ENCODE peak calls at places on chromosomes 1 and 21, in ten cellular contexts. L, X, F, E, P, Q, W, U, D and Z are unnamed samples. For H3K27me3 and H3K36me3, the result is how much of the 10 kb centered on the place peaks cover.

GRCh38 chr1:28148880-28149195 is 27.7 kb downstream of the PTAFR start:
- DNase-seq in L (no peak), X (no peak), F (no peak), E (no peak), P (no peak), Q (no peak), W (no peak), U (no peak), D (no peak), Z (peak)

GRCh38 chr1:60583696-60584095 is 498.7 kb upstream of the NFIA start:
- DNase-seq in L (no peak), X (no peak), F (no peak), E (no peak), P (no peak), Q (no peak), W (no peak), U (no peak), D (no peak), Z (no peak)

GRCh38 chr1:203284411-203285208 is 20.7 kb upstream of the BTG2 start:
- DNase-seq in L (peak), X (peak), F (no peak), E (no peak), P (no peak), Q (no peak), W (no peak), U (no peak), D (no peak), Z (no peak)

GRCh38 chr1:229410370-229410691 is 23.6 kb downstream of the ACTA1 start:
- DNase-seq in L (no peak), X (no peak), F (no peak), E (no peak), P (no peak), Q (no peak), W (no peak), U (no peak), D (no peak), Z (no peak)

GRCh38 chr1:93471284-93471683 is 23.4 kb downstream of the FNBP1L start:
- DNase-seq in L (no peak), X (no peak), F (no peak), E (no peak), P (no peak), Q (no peak), W (peak), U (no peak), D (no peak), Z (no peak)

GRCh38 chr1:87017994-87018672 is 103.7 kb downstream of the HS2ST1 start:
- DNase-seq in L (no peak), X (no peak), F (no peak), E (no peak), P (peak), Q (no peak), W (no peak), U (no peak), D (no peak), Z (no peak)

GRCh38 chr1:205301842-205302588 is 19.5 kb downstream of the NUAK2 start:
- DNase-seq in L (no peak), X (no peak), F (no peak), E (no peak), P (peak), Q (no peak), W (no peak), U (no peak), D (no peak), Z (no peak)

GRCh38 chr1:114353233-114353632 is 157.8 kb downstream of the TRIM33 start:
- DNase-seq in L (peak), X (peak), F (peak), E (peak), P (peak), Q (peak), W (peak), U (no peak), D (peak), Z (peak)

GRCh38 chr1:151399890-151400235 is 490 bp downstream of the PSMB4 start:
- DNase-seq in L (peak), X (no peak), F (no peak), E (peak), P (peak), Q (peak), W (peak), U (no peak), D (peak), Z (no peak)

GRCh38 chr1:168504064-168504837 is 39.5 kb downstream of the XCL2 start:
- DNase-seq in L (no peak), X (peak), F (peak), E (peak), P (peak), Q (no peak), W (no peak), U (no peak), D (no peak), Z (no peak)

GRCh38 chr1:8154621-8155052 is 128.5 kb upstream of the ERRFI1 start:
- DNase-seq in L (no peak), X (peak), F (no peak), E (peak), P (peak), Q (no peak), W (no peak), U (peak), D (peak), Z (no peak)

GRCh38 chr1:180773210-180773865 is 139.4 kb upstream of the KIAA1614 start:
- DNase-seq in L (no peak), X (no peak), F (no peak), E (peak), P (no peak), Q (no peak), W (no peak), U (no peak), D (no peak), Z (no peak)

GRCh38 chr1:189669846-189670245 is 807.8 kb downstream of the BRINP3 start:
- DNase-seq in L (no peak), X (no peak), F (no peak), E (peak), P (no peak), Q (peak), W (no peak), U (no peak), D (no peak), Z (no peak)

GRCh38 chr1:69929278-69930057 is 275.9 kb downstream of the LRRC40 start:
- DNase-seq in L (no peak), X (no peak), F (no peak), E (no peak), P (no peak), Q (no peak), W (no peak), U (no peak), D (no peak), Z (no peak)

GRCh38 chr1:89660086-89660946 is 27.4 kb downstream of the LRRC8C start:
- DNase-seq in L (no peak), X (no peak), F (no peak), E (no peak), P (no peak), Q (no peak), W (no peak), U (no peak), D (no peak), Z (no peak)

GRCh38 chr21:41369915-41370839 is 8.3 kb downstream of the MX2 start:
- DNase-seq in L (peak), X (no peak), F (no peak), E (no peak), P (no peak), Q (no peak), W (no peak), U (no peak), D (no peak), Z (no peak)

GRCh38 chr21:41371698-41372030 is 9.8 kb downstream of the MX2 start:
- DNase-seq in L (no peak), X (no peak), F (no peak), E (no peak), P (no peak), Q (no peak), W (no peak), U (no peak), D (no peak), Z (no peak)

GRCh38 chr21:41373253-41373652 is 11.4 kb downstream of the MX2 start:
- DNase-seq in L (peak), X (no peak), F (no peak), E (no peak), P (no peak), Q (no peak), W (peak), U (no peak), D (no peak), Z (no peak)

GRCh38 chr21:41369105-41369914 is 7.5 kb downstream of the MX2 start:
- DNase-seq in L (no peak), X (no peak), F (no peak), E (no peak), P (peak), Q (no peak), W (peak), U (peak), D (peak), Z (peak)

DNA sequence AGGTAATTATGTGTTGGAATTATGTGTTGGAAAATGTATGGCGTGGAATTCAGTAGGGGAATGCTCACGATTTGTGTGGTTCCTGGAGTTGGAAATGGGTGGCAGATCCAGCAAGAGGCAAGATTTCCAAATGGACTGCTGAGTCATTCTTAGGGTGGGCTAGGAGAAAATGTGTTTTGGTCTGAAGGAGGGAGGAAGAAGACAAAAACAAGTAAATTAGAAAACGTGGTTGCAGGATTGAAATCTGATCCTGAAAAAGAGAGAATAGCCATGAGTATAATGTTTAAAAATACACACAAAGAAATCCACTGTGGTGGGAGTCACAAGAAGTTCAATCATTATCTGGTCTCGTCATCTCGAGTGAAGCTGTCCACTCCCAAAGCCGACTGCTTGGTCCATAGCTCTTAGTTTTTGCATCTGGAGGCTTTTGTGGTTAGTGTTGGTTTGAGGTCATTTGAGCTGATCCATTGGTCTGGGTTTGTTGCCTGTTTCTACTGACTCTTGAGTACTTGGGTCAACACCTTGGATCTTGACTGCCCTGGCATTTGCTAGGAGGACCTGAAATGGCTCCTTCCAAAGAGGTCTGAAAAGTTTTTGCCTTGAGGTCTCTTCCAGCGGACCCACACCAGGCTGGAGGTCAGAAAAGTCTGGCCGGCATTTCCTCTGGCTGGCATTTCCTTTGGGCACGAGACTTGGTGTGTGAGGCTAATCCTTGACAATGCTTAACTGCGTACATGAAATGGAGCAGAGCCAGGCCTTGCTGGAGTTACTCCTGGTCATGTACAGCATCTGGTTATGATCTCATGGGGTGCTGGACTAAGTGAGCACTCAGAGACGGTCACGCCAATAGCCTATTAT is 9.2 kb downstream of the MX2 start:
- DNase-seq in L (peak), X (no peak), F (no peak), E (peak), P (no peak), Q (no peak), W (peak), U (no peak), D (no peak), Z (no peak)
- H3K4me3 ChIP-seq in L (no peak), X (no peak), F (no peak), E (no peak), P (no peak), Q (no peak), W (no peak), U (no peak), D (no peak), Z (no peak)

GRCh38 chr1:25194054-25194453 is 38.2 kb downstream of the SYF2 start:
- DNase-seq in L (no peak), X (no peak), F (no peak), E (no peak), P (no peak), Q (no peak), W (no peak), U (no peak), D (no peak), Z (no peak)
- H3K27me3 ChIP-seq in L (under half), X (under half), F (under half), E (under half), P (under half), Q (under half), W (under half), U (under half), D (under half), Z (under half)

GRCh38 chr21:46273341-46273740 is 12.1 kb downstream of the MCM3AP start:
- DNase-seq in L (no peak), X (no peak), F (no peak), E (no peak), P (no peak), Q (no peak), W (no peak), U (no peak), D (no peak), Z (no peak)
- H3K36me3 ChIP-seq in L (under half), X (under half), F (under half), E (half or more), P (under half), Q (half or more), W (half or more), U (half or more), D (half or more), Z (half or more)

GRCh38 chr1:40382110-40382464 is 8.6 kb downstream of the SMAP2 start:
- DNase-seq in L (no peak), X (no peak), F (no peak), E (no peak), P (no peak), Q (no peak), W (no peak), U (no peak), D (no peak), Z (no peak)

GRCh38 chr1:40382601-40383000 is 9.1 kb downstream of the SMAP2 start:
- DNase-seq in L (no peak), X (peak), F (no peak), E (no peak), P (no peak), Q (no peak), W (no peak), U (no peak), D (no peak), Z (no peak)

GRCh38 chr1:40380817-40381216 is 7.3 kb downstream of the SMAP2 start:
- DNase-seq in L (no peak), X (no peak), F (no peak), E (no peak), P (no peak), Q (no peak), W (no peak), U (no peak), D (no peak), Z (no peak)

GRCh38 chr1:40379785-40380452 is 6.4 kb downstream of the SMAP2 start:
- DNase-seq in L (no peak), X (no peak), F (no peak), E (peak), P (no peak), Q (no peak), W (no peak), U (no peak), D (no peak), Z (no peak)

DNA sequence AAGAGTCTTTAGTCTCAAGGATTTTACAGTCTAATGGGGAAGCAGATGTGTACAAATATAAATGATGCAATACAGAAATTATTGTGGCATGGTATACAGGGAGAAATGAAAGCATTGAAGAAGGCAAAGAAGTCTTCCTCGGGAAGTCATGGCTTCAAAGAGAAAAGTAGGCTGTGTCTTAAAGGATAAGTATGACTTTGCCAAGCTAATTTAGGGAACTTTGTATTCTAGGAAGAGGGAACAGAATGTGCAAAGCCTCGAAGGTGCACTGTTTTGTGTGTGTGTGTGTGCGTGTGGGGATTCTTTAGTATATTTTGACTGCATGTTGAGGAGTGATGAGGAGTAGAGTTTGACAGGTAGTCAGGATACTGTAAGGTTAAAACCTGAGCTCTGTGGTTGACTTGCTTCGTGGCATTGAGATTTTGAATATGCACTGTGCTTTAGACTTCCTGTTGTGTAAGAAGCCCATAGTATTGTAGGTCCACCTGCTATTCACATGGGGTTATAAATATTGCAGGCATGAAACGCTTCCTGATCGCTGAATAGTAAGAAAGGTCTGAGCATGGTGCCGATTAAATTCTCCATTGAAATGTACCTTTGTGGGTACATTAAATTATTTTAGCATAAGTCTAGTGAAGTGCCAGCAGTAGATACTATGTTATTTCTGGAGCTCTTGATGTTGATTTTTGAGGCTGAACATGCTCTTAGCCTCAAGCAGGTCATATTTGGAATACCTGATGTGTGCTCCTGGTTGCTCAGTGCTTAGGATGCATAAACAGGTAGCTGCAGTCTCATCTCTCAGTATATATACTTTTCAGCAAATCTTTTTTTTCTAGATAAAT is 8.0 kb downstream of the SMAP2 start:
- DNase-seq in L (no peak), X (no peak), F (no peak), E (no peak), P (no peak), Q (no peak), W (no peak), U (no peak), D (no peak), Z (no peak)
- H3K4me3 ChIP-seq in L (no peak), X (no peak), F (no peak), E (no peak), P (no peak), Q (no peak), W (no peak), U (no peak), D (no peak), Z (no peak)

GRCh38 chr1:239317948-239318347 is 68.4 kb upstream of the CHRM3 start:
- DNase-seq in L (no peak), X (no peak), F (no peak), E (no peak), P (no peak), Q (no peak), W (no peak), U (no peak), D (no peak), Z (no peak)

GRCh38 chr1:239311331-239311730 is 75.0 kb upstream of the CHRM3 start:
- DNase-seq in L (no peak), X (peak), F (no peak), E (no peak), P (no peak), Q (no peak), W (no peak), U (no peak), D (no peak), Z (no peak)

GRCh38 chr1:239315623-239316217 is 70.6 kb upstream of the CHRM3 start:
- DNase-seq in L (no peak), X (no peak), F (no peak), E (no peak), P (no peak), Q (no peak), W (no peak), U (no peak), D (no peak), Z (no peak)
- H3K27me3 ChIP-seq in L (under half), X (under half), F (under half), E (under half), P (under half), Q (under half), W (under half), U (under half), D (under half), Z (under half)

GRCh38 chr1:108142258-108142657 is 57.9 kb downstream of the SLC25A24 start:
- DNase-seq in L (no peak), X (no peak), F (no peak), E (no peak), P (no peak), Q (no peak), W (no peak), U (no peak), D (no peak), Z (no peak)
- H3K36me3 ChIP-seq in L (under half), X (under half), F (under half), E (under half), P (under half), Q (under half), W (half or more), U (half or more), D (under half), Z (under half)

DNA sequence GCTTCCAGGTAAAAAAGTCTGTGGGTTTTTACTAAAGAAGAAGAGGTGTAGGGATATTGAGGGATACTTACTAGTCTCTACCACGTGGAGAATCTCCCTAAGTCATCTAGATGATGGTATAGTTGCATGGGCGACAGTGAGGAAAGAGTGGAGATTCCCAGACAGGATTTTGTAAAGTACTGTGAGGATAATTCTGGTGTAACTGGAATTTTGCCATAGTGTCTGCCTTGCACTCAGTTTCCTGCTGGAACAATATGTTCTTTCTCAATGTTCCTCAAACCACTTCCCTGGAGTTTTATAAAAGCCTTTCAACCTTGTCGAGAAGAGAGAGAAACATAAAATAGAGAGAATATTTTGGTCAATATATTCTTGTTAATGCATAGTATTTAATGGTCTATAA is 95.1 kb upstream of the WLS start:
- DNase-seq in L (no peak), X (no peak), F (no peak), E (no peak), P (no peak), Q (no peak), W (no peak), U (no peak), D (no peak), Z (no peak)
- H3K4me3 ChIP-seq in L (no peak), X (no peak), F (no peak), E (no peak), P (no peak), Q (no peak), W (no peak), U (no peak), D (no peak), Z (no peak)

GRCh38 chr21:44351535-44352252 is 1.7 kb upstream of the TRPM2 start:
- DNase-seq in L (no peak), X (no peak), F (no peak), E (no peak), P (no peak), Q (no peak), W (no peak), U (no peak), D (no peak), Z (peak)

GRCh38 chr21:44352253-44352860 is 1.1 kb upstream of the TRPM2 start:
- DNase-seq in L (no peak), X (no peak), F (no peak), E (no peak), P (no peak), Q (no peak), W (no peak), U (no peak), D (no peak), Z (peak)

GRCh38 chr21:44354775-44355771 is 1.7 kb downstream of the TRPM2 start:
- DNase-seq in L (no peak), X (no peak), F (no peak), E (no peak), P (no peak), Q (no peak), W (no peak), U (no peak), D (no peak), Z (peak)

GRCh38 chr21:44353200-44353970 is at the start of gene TRPM2:
- DNase-seq in L (no peak), X (no peak), F (peak), E (no peak), P (no peak), Q (no peak), W (no peak), U (no peak), D (no peak), Z (peak)

GRCh38 chr21:44354001-44354405 is 582 bp downstream of the TRPM2 start:
- DNase-seq in L (no peak), X (no peak), F (no peak), E (no peak), P (no peak), Q (no peak), W (no peak), U (no peak), D (no peak), Z (peak)
- H3K27me3 ChIP-seq in L (under half), X (under half), F (under half), E (under half), P (under half), Q (under half), W (under half), U (under half), D (under half), Z (under half)